ENCODE peak calls at places on chromosome 1, in five cellular contexts. One of them, this sample, is unnamed.

GRCh38 chr1:222181191-222181590 is 366.7 kb downstream of the HHIPL2 start:
- DNase-seq in EL: no peak
- DNase-seq in CD8-positive, alpha-beta T cell: no peak
- DNase-seq in epithelial cell of esophagus: no peak
- DNase-seq in GM18507: no peak
- DNase-seq in this sample: no peak

GRCh38 chr1:197915797-197916686 is 1.1 kb upstream of the LHX9 start:
- DNase-seq in EL: peak
- DNase-seq in CD8-positive, alpha-beta T cell: no peak
- DNase-seq in epithelial cell of esophagus: peak
- DNase-seq in GM18507: no peak
- DNase-seq in this sample: peak

GRCh38 chr1:220748091-220748934 is at the start of gene MTARC2:
- DNase-seq in EL: peak
- DNase-seq in CD8-positive, alpha-beta T cell: no peak
- DNase-seq in epithelial cell of esophagus: peak
- DNase-seq in GM18507: no peak
- DNase-seq in this sample: peak

GRCh38 chr1:103250441-103250861 is 142.1 kb upstream of the COL11A1 start:
- DNase-seq in EL: peak
- DNase-seq in CD8-positive, alpha-beta T cell: no peak
- DNase-seq in epithelial cell of esophagus: no peak
- DNase-seq in GM18507: no peak
- DNase-seq in this sample: no peak

GRCh38 chr1:248714248-248714647 is 11.7 kb upstream of the OR14I1 start:
- DNase-seq in EL: no peak
- DNase-seq in CD8-positive, alpha-beta T cell: no peak
- DNase-seq in epithelial cell of esophagus: no peak
- DNase-seq in GM18507: no peak
- DNase-seq in this sample: no peak

GRCh38 chr1:1371741-1372711 is 3.0 kb downstream of the AURKAIP1 start:
- DNase-seq in EL: peak
- DNase-seq in CD8-positive, alpha-beta T cell: peak
- DNase-seq in epithelial cell of esophagus: peak
- DNase-seq in GM18507: peak
- DNase-seq in this sample: no peak

GRCh38 chr1:170562644-170563338 is 30.8 kb downstream of the GORAB start:
- DNase-seq in EL: peak
- DNase-seq in CD8-positive, alpha-beta T cell: no peak
- DNase-seq in epithelial cell of esophagus: peak
- DNase-seq in GM18507: peak
- DNase-seq in this sample: peak

GRCh38 chr1:32774950-32775634 is 42.1 kb downstream of the YARS1 start:
- DNase-seq in EL: peak
- DNase-seq in CD8-positive, alpha-beta T cell: no peak
- DNase-seq in epithelial cell of esophagus: peak
- DNase-seq in GM18507: no peak
- DNase-seq in this sample: no peak

GRCh38 chr1:2053217-2053616 is 3.0 kb downstream of the PRKCZ start:
- DNase-seq in EL: no peak
- DNase-seq in CD8-positive, alpha-beta T cell: no peak
- DNase-seq in epithelial cell of esophagus: no peak
- DNase-seq in GM18507: no peak
- DNase-seq in this sample: no peak

GRCh38 chr1:14994841-14995437 is 158.6 kb upstream of the TMEM51 start:
- DNase-seq in EL: no peak
- DNase-seq in CD8-positive, alpha-beta T cell: no peak
- DNase-seq in epithelial cell of esophagus: no peak
- DNase-seq in GM18507: no peak
- DNase-seq in this sample: no peak